ENCODE peak calls at places on chromosome 12, in nine cellular contexts. I, P, Z, R, Y, B, A, D and M are unnamed samples.

GRCh38 chr12:109947511-109947910 is 47.4 kb downstream of the TCHP start:
- DNase-seq in A (no peak), D (peak), B (peak), Y (no peak), R (peak), Z (no peak), I (no peak), P (no peak), M (peak)

GRCh38 chr12:3280967-3281366 is 203.8 kb downstream of the TSPAN9 start:
- DNase-seq in B (no peak), R (no peak), Y (no peak), Z (no peak), D (no peak), P (no peak), A (no peak), I (no peak), M (no peak)

GRCh38 chr12:130126023-130126432 is 36.2 kb upstream of the FZD10 start:
- DNase-seq in R (no peak), D (no peak), I (no peak), Z (no peak), A (no peak), Y (no peak), B (no peak), P (peak), M (no peak)

GRCh38 chr12:59678759-59679411 is 83.1 kb downstream of the SLC16A7 start:
- DNase-seq in A (no peak), D (no peak), Z (no peak), P (no peak), I (no peak), Y (no peak), R (no peak), B (no peak), M (no peak)

GRCh38 chr12:105477873-105478272 is 147.4 kb downstream of the C12orf75 start:
- DNase-seq in R (no peak), Y (no peak), A (no peak), P (no peak), D (no peak), B (no peak), I (no peak), Z (no peak), M (no peak)

GRCh38 chr12:56425188-56425587 is 24.0 kb downstream of the TIMELESS start:
- DNase-seq in Y (no peak), D (no peak), P (no peak), B (no peak), R (no peak), I (no peak), A (no peak), Z (no peak), M (no peak)

GRCh38 chr12:6613015-6613775 is 6.0 kb upstream of the CHD4 start:
- DNase-seq in A (no peak), Y (no peak), R (peak), Z (no peak), P (peak), B (peak), D (peak), I (no peak), M (peak)

GRCh38 chr12:16530268-16530865 is 75.6 kb downstream of the LMO3 start:
- DNase-seq in D (no peak), P (no peak), R (no peak), Z (no peak), B (no peak), A (no peak), Y (no peak), I (no peak), M (no peak)

GRCh38 chr12:25950329-25951115 is 8.0 kb upstream of the RASSF8 start:
- DNase-seq in R (no peak), B (no peak), D (no peak), P (no peak), Z (no peak), Y (no peak), I (no peak), A (no peak), M (no peak)

GRCh38 chr12:44921736-44922135 is 45.6 kb upstream of the NELL2 start:
- DNase-seq in R (no peak), B (no peak), D (no peak), Y (no peak), Z (no peak), I (no peak), A (no peak), P (no peak), M (no peak)